ENCODE peak calls at places on chromosomes 6 and 20, in five cellular contexts. M is H1, P is K562, A is HCT116, X is HepG2. E is an unnamed sample.

GRCh38 chr20:47360207-47360488 is 3.6 kb upstream of the ZMYND8 start:
- DNase-seq in P (no peak), X (peak), A (no peak), M (no peak), E (no peak)

GRCh38 chr6:2770171-2770570 is 5.0 kb downstream of the WRNIP1 start:
- DNase-seq in X (no peak), A (no peak), M (no peak), P (peak), E (no peak)

GRCh38 chr20:7989379-7989778 is 30.2 kb downstream of the TMX4 start:
- DNase-seq in P (no peak), X (no peak), A (no peak), M (no peak), E (no peak)

GRCh38 chr6:107655245-107655644 is 165.3 kb downstream of the SOBP start:
- DNase-seq in P (no peak), X (no peak), M (no peak), A (no peak), E (no peak)

GRCh38 chr6:129592516-129593232 is 117.3 kb downstream of the ARHGAP18 start:
- DNase-seq in M (no peak), X (no peak), A (no peak), P (no peak), E (no peak)

GRCh38 chr6:81767163-81768000 is 14.9 kb upstream of the TENT5A start:
- DNase-seq in M (no peak), P (no peak), A (no peak), X (peak), E (no peak)

GRCh38 chr20:31666258-31667042 is 28.7 kb downstream of the COX4I2 start:
- DNase-seq in M (no peak), P (peak), X (no peak), A (no peak), E (no peak)

GRCh38 chr20:8215516-8215915 is 83.5 kb downstream of the PLCB1 start:
- DNase-seq in X (no peak), M (no peak), P (no peak), A (no peak), E (no peak)

GRCh38 chr6:43876602-43877001 is 106.6 kb downstream of the VEGFA start:
- DNase-seq in M (no peak), X (no peak), A (no peak), P (no peak), E (no peak)

GRCh38 chr6:79538481-79538971 is 1.3 kb upstream of the LCA5 start:
- DNase-seq in P (no peak), X (no peak), M (no peak), A (no peak), E (no peak)

GRCh38 chr6:87658516-87658915 is 43.5 kb downstream of the AKIRIN2 start:
- DNase-seq in P (peak), X (no peak), M (no peak), A (no peak), E (no peak)
- TF ChIP-seq ZNF274 in P (no peak), X (no peak), M (no peak), A (no peak), E (no peak)

DNA sequence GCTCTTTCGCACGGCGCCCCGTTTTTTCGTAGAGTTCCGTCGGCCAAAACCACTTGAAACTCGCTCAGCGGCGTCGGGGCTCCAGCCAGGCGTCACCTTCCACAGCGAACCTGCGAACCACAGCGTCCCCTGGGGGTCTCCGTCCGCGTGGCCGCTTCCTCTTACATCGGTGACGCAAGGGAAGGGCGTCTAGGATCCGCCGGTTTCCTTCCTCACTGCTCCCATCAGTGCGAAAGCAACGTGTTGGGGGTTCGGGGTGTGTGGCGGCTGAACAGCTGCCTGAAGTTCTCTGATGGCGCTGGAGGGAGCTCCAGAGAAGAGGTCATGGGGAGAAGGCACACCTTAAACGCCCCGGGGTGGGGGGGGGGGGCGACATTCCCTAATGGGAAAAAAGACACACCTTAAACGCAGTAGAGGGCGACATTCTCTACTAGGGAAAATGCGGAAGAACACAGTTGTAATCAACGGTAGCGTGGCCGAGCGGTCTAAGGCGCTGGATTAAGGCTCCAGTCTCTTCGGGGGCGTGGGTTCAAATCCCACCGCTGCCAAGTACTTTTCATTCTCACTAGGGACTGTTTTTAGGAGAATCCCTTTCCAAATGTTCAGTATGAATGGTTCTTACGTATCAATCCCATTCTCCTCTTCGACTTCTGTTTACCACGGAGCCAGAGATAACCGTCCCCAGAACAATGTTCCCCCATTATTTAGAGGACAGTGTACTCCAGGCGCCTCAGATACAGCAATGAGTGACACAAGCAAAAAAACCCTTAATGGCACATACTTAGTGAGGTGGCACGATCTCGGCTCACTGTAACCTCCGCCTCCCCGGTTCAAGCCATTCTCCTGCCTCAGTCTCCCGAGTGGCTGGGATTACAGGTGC is 16.3 kb downstream of the ZNF311 start:
- DNase-seq in P (peak), X (no peak), A (peak), M (peak), E (no peak)
- TF ChIP-seq ZNF274 in P (no peak), X (no peak), A (no peak), M (no peak), E (no peak)

DNA sequence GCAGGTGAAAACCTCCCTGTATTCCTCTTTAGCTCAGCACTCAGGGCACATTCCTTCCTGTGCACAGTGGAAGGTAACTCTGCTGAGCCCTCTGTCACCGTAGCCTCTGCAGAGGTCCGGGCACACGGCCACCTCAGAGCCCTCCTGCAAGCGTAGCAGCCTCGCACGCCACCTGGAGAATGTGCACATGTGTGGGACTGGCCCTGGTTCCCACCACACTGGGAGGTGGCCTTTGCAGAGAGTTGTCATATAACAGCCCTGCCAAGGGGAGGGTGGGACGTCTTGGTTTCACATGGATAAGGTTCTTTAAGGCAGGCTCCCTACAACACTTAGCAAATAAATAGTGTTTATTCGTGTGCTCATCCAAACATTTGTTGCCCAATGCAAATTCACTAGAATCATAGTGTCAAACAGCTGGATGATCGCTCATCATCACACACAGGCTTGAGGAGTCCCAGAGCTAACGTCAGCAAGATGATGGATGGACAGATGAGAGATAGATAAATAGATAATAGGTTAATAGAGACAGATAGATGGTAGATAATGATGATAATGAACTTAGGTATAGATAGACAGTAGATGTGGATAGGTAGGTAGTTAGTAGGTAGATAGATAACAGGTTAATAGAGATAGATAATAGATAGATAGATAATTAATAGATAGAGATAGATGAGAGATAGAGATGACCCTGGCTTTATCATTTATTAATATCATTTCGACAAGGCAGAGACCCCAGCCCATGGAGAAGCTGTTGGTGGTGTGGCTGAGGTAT is 32.1 kb upstream of the AFDN start:
- DNase-seq in A (no peak), P (no peak), X (no peak), M (no peak), E (no peak)
- TF ChIP-seq ZNF274 in A (no peak), P (no peak), X (no peak), M (no peak), E (no peak)

GRCh38 chr20:58113706-58114105 is 114.7 kb downstream of the ANKRD60 start:
- DNase-seq in M (no peak), P (no peak), X (no peak), A (no peak), E (no peak)

GRCh38 chr20:58116505-58116904 is 111.9 kb downstream of the ANKRD60 start:
- DNase-seq in A (no peak), X (no peak), M (no peak), P (no peak), E (no peak)

GRCh38 chr20:58112017-58112781 is 116.3 kb downstream of the ANKRD60 start:
- DNase-seq in M (no peak), X (no peak), P (no peak), A (no peak), E (no peak)

DNA sequence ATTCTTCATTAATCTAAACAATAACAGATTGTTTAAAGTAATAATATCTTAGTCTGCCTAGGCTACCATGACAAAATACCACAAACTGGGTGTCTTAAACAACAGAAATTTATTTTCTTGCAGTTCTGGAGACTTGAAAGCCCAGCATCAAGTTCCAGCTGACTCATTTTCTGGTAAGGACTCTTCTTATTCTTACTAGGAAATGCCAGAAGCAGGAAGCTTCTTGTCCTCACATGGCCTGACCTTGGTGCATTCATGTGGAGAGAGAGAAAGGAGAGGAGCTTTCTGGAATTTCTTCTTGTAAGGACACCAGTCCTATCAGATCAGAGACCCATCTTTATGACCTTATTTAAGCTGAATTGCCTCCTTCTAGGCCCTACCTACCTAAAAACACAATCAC is 110.5 kb downstream of the ANKRD60 start:
- DNase-seq in X (no peak), P (no peak), M (no peak), A (no peak), E (no peak)
- TF ChIP-seq ZNF274 in X (no peak), P (no peak), M (no peak), A (no peak), E (no peak)

DNA sequence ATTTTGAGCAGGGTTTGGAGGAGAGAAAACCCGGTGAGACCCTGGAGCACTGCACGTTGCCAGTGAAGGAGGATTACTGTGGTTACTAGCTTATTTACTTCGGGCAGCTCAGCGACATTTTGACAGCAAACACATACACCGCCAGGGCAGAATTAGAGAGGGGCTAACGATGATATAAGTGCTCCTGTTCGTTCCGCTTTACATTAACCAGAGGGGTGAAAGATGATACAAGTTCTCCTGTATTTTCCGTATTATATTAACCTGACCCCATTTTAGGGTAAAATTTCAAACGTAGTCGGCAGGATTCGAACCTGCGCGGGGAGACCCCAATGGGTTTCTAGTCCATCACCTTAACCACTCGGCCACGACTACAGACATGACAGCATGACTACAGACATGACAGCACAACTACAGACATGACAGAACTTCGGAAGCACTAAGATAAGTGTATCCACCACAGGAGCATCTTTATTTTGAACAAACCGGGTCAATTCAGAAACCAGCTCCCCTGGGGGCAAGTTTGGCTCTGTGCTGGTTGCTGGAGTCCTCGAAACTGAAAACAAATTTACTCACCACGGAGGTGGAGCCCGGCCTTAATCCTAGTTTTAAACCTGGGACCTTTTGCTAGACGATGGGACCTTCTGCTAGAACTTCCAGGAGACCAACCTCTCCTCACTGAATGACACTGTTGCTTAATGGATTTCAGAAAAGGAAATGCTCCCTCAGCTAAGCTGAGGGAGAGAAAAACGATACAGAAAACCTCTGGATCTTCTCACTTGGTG is 80.4 kb upstream of the ZNF184 start:
- DNase-seq in X (peak), A (no peak), P (peak), M (peak), E (peak)
- TF ChIP-seq ZNF274 in X (no peak), A (no peak), P (no peak), M (no peak), E (no peak)

GRCh38 chr20:24681634-24682495 is 212.4 kb downstream of the SYNDIG1 start:
- DNase-seq in A (no peak), X (no peak), P (no peak), M (no peak), E (no peak)
- TF ChIP-seq ZNF274 in A (no peak), X (no peak), P (no peak), M (no peak), E (no peak)

GRCh38 chr6:125804264-125804663 is 13.5 kb downstream of the NCOA7 start:
- DNase-seq in M (no peak), A (no peak), X (no peak), P (no peak), E (no peak)

GRCh38 chr6:125806813-125807212 is 16.1 kb downstream of the NCOA7 start:
- DNase-seq in M (no peak), X (no peak), P (no peak), A (no peak), E (no peak)

GRCh38 chr6:125798734-125799510 is 8.2 kb downstream of the NCOA7 start:
- DNase-seq in A (no peak), M (no peak), P (no peak), X (no peak), E (no peak)

GRCh38 chr6:125802383-125802782 is 11.6 kb downstream of the NCOA7 start:
- DNase-seq in P (no peak), X (no peak), M (no peak), A (no peak), E (no peak)

DNA sequence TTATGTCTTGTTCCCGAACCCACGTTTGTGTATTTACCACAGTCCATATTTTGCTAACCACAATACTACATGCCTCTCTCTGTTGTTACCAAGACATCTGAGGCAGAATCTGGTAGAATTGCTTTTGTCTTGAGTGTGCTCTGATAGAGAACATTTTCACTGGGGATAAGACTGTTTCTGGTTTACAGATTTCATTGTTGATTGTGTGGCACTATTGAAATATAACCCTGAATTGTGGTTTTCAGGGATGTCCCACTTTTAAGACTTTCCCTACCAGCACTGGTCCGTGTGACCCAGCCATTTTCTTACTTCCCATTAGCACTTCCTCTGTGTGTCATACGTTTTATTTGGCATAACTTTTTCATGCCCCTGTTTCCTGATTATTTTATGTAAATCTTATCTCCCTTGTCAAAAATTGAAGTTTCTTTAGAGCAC is 12.2 kb downstream of the NCOA7 start:
- DNase-seq in X (no peak), P (no peak), A (no peak), M (no peak), E (no peak)
- TF ChIP-seq ZNF274 in X (no peak), P (no peak), A (no peak), M (no peak), E (no peak)

GRCh38 chr6:167552961-167553360 is 228.1 kb downstream of the TTLL2 start:
- DNase-seq in M (no peak), X (no peak), P (no peak), A (no peak), E (no peak)
- TF ChIP-seq ZNF274 in M (no peak), X (no peak), P (no peak), A (no peak), E (no peak)

DNA sequence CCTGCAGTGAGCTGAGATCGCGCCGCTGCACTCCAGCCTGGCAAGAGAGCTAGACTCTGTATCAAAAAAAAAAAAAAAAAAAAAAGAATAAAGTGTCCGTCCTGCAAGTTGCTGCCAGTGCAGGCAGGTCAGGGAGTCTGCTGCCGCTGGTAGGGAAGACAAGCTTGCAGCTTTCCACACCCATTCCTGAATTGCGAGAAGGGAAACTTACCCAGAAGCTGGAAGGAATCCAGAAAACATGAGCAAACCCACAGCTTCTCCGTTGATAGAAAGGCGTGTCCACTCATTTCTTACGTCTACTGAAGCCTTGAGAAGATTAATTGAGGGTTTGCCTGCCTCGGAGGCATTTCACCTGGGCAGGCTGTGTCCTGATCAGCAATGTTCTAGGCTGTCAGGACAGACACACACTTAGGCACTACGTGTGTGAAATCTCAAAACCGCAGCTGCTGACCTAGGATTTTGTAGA is 61.6 kb upstream of the DSP start:
- DNase-seq in A (peak), X (no peak), M (no peak), P (no peak), E (no peak)
- TF ChIP-seq ZNF274 in A (no peak), X (no peak), M (no peak), P (no peak), E (no peak)